ENCODE peak calls at places on chromosomes 12 and 14, in ten cellular contexts. Z is CD4-positive, CD25-positive, alpha-beta regulatory T cell; K is GM23338; B is CD8-positive, alpha-beta T cell; Q is upper lobe of right lung; S is psoas muscle; E is body of pancreas; L is right cardiac atrium; H is aorta; F is HepG2. R is an unnamed sample.

GRCh38 chr14:64654072-64654899 is 49.9 kb upstream of the PLEKHG3 start:
- ATAC-seq in Z (peak), K (no peak), B (no peak), Q (peak), S (peak), E (peak), L (peak), H (peak), F (peak), R (peak)

GRCh38 chr14:52015411-52016030 is 26.2 kb downstream of the RTRAF start:
- ATAC-seq in Z (no peak), K (peak), B (no peak), Q (no peak), S (no peak), E (peak), L (peak), H (no peak), F (peak), R (no peak)

GRCh38 chr12:15829949-15830348 is 40.8 kb upstream of the EPS8 start:
- ATAC-seq in Z (no peak), K (no peak), B (no peak), Q (no peak), S (no peak), E (no peak), L (no peak), H (peak), F (no peak), R (no peak)

GRCh38 chr12:50647479-50647878 is 116.4 kb upstream of the ATF1 start:
- ATAC-seq in Z (no peak), K (no peak), B (no peak), Q (no peak), S (no peak), E (peak), L (no peak), H (no peak), F (no peak), R (no peak)

GRCh38 chr12:46661161-46661845 is 164.5 kb downstream of the SLC38A4 start:
- ATAC-seq in Z (peak), K (peak), B (peak), Q (peak), S (peak), E (peak), L (peak), H (peak), F (peak), R (peak)

GRCh38 chr14:96275182-96276112 is 19.4 kb downstream of the BDKRB1 start:
- ATAC-seq in Z (no peak), K (peak), B (no peak), Q (peak), S (peak), E (peak), L (peak), H (peak), F (peak), R (peak)

GRCh38 chr14:103416916-103417315 is 31.7 kb downstream of the MARK3 start:
- ATAC-seq in Z (no peak), K (peak), B (no peak), Q (no peak), S (no peak), E (no peak), L (no peak), H (no peak), F (no peak), R (no peak)

GRCh38 chr12:79006306-79006705 is 141.7 kb downstream of the SYT1 start:
- ATAC-seq in Z (no peak), K (no peak), B (no peak), Q (no peak), S (no peak), E (no peak), L (no peak), H (no peak), F (no peak), R (no peak)

GRCh38 chr12:49967777-49968250 is 4.9 kb upstream of the AQP6 start:
- ATAC-seq in Z (no peak), K (peak), B (no peak), Q (no peak), S (no peak), E (peak), L (no peak), H (no peak), F (peak), R (no peak)

GRCh38 chr12:48826209-48826855 is 8.0 kb downstream of the CACNB3 start:
- ATAC-seq in Z (no peak), K (no peak), B (no peak), Q (no peak), S (no peak), E (no peak), L (no peak), H (no peak), F (no peak), R (no peak)

GRCh38 chr12:121701667-121702277 is 10.8 kb upstream of the TMEM120B start:
- ATAC-seq in Z (no peak), K (no peak), B (no peak), Q (peak), S (peak), E (no peak), L (no peak), H (no peak), F (no peak), R (peak)

GRCh38 chr12:53956251-53956887 is 1.7 kb downstream of the HOXC12 start:
- ATAC-seq in Z (no peak), K (no peak), B (peak), Q (no peak), S (no peak), E (no peak), L (no peak), H (no peak), F (peak), R (no peak)

GRCh38 chr12:131682511-131682895 is 28.4 kb upstream of the SFSWAP start:
- ATAC-seq in Z (no peak), K (peak), B (peak), Q (no peak), S (no peak), E (no peak), L (peak), H (peak), F (no peak), R (no peak)

GRCh38 chr12:131940121-131940520 is 9.6 kb upstream of the EP400 start:
- ATAC-seq in Z (no peak), K (no peak), B (no peak), Q (no peak), S (no peak), E (no peak), L (no peak), H (no peak), F (no peak), R (no peak)

GRCh38 chr12:47028186-47028585 is 51.2 kb upstream of the PCED1B start:
- ATAC-seq in Z (no peak), K (no peak), B (no peak), Q (no peak), S (no peak), E (no peak), L (no peak), H (no peak), F (no peak), R (no peak)

GRCh38 chr12:115571446-115571845 is 706.0 kb downstream of the MED13L start:
- ATAC-seq in Z (no peak), K (no peak), B (no peak), Q (no peak), S (no peak), E (no peak), L (no peak), H (no peak), F (no peak), R (no peak)

GRCh38 chr12:105510526-105510925 is 180.0 kb downstream of the C12orf75 start:
- ATAC-seq in Z (no peak), K (no peak), B (no peak), Q (no peak), S (no peak), E (no peak), L (no peak), H (no peak), F (no peak), R (no peak)

GRCh38 chr12:2016862-2017723 is 12.8 kb upstream of the DCP1B start:
- ATAC-seq in Z (no peak), K (no peak), B (no peak), Q (no peak), S (no peak), E (no peak), L (no peak), H (no peak), F (no peak), R (no peak)

GRCh38 chr12:76042147-76042546 is 10.6 kb upstream of the PHLDA1 start:
- ATAC-seq in Z (no peak), K (no peak), B (no peak), Q (no peak), S (no peak), E (no peak), L (no peak), H (no peak), F (no peak), R (no peak)

GRCh38 chr12:79954037-79954436 is 19.1 kb upstream of the PPP1R12A start:
- ATAC-seq in Z (no peak), K (no peak), B (no peak), Q (no peak), S (no peak), E (no peak), L (no peak), H (no peak), F (no peak), R (no peak)

GRCh38 chr12:12723681-12724420 is 6.7 kb downstream of the CDKN1B start:
- ATAC-seq in Z (no peak), K (peak), B (no peak), Q (peak), S (peak), E (peak), L (peak), H (peak), F (peak), R (peak)

GRCh38 chr14:24366664-24367505 is 1.1 kb upstream of the NFATC4 start:
- ATAC-seq in Z (no peak), K (peak), B (peak), Q (peak), S (peak), E (peak), L (peak), H (peak), F (peak), R (peak)

GRCh38 chr14:97166497-97166896 is 369.3 kb downstream of the VRK1 start:
- ATAC-seq in Z (no peak), K (no peak), B (no peak), Q (no peak), S (no peak), E (no peak), L (no peak), H (no peak), F (no peak), R (no peak)

GRCh38 chr12:65139389-65139788 is 18.3 kb upstream of the WIF1 start:
- ATAC-seq in Z (no peak), K (no peak), B (no peak), Q (no peak), S (no peak), E (no peak), L (no peak), H (no peak), F (no peak), R (no peak)

GRCh38 chr12:94305293-94305957 is 154.2 kb downstream of the CEP83 start:
- ATAC-seq in Z (peak), K (peak), B (no peak), Q (peak), S (no peak), E (no peak), L (no peak), H (peak), F (peak), R (no peak)

GRCh38 chr12:132063491-132063890 is 80.6 kb downstream of the DDX51 start:
- ATAC-seq in Z (no peak), K (no peak), B (no peak), Q (no peak), S (no peak), E (no peak), L (no peak), H (no peak), F (no peak), R (no peak)

GRCh38 chr14:76958975-76959710 is 69.4 kb downstream of the IRF2BPL start:
- ATAC-seq in Z (no peak), K (no peak), B (no peak), Q (no peak), S (no peak), E (no peak), L (peak), H (no peak), F (peak), R (peak)

GRCh38 chr14:20429801-20430669 is 5.9 kb downstream of the KLHL33 start:
- ATAC-seq in Z (no peak), K (no peak), B (peak), Q (peak), S (peak), E (peak), L (no peak), H (no peak), F (peak), R (no peak)

GRCh38 chr12:104493504-104493903 is 36.8 kb downstream of the CHST11 start:
- ATAC-seq in Z (no peak), K (no peak), B (no peak), Q (peak), S (no peak), E (no peak), L (no peak), H (no peak), F (no peak), R (no peak)

GRCh38 chr12:52821826-52822660 is 8.1 kb upstream of the KRT4 start:
- ATAC-seq in Z (no peak), K (no peak), B (no peak), Q (peak), S (no peak), E (peak), L (no peak), H (no peak), F (no peak), R (no peak)

GRCh38 chr14:91607322-91608047 is 97.4 kb upstream of the PPP4R3A start:
- ATAC-seq in Z (no peak), K (peak), B (no peak), Q (no peak), S (no peak), E (no peak), L (no peak), H (no peak), F (no peak), R (no peak)
- H3K4me3 ChIP-seq in Z (no peak), K (no peak), B (no peak), Q (no peak), S (no peak), E (no peak), L (no peak), H (no peak), F (no peak), R (no peak)

DNA sequence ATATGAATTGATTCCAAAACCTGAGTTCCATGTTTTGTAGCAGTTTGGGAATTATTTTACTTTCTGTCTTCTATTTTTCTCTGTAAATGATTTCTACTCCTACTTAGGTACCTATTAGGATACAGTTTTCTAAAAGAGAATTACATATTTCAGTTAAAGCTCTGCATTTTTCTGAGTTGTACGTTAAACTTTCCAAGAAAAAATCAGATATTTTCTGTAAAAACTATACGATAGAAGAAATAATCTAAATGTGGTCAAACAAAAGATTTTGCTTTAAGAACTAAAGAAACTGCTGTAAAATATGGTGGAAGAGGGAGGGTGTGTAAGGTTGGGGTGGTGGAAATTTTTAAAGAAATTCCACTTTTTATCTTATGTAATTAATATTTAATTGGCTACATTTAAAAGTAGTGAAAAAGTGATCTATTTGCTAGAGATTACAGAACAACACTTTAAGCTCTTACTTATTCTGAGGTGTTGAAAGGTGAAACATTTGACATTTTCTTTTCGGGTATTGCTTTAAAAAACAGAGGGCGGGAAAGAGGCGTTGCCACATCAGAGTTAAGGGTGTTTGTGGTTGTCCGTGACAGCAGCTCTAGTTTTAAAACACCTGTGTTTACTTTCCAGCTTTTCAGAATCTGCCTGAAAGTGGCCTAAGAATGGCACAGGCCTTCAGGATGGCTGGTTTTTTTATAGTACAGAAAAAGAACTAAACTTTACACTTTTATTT is 187.3 kb downstream of the MIPOL1 start:
- ATAC-seq in Z (no peak), K (no peak), B (no peak), Q (peak), S (no peak), E (peak), L (no peak), H (no peak), F (peak), R (no peak)
- H3K4me3 ChIP-seq in Z (no peak), K (no peak), B (no peak), Q (no peak), S (no peak), E (no peak), L (no peak), H (no peak), F (no peak), R (no peak)

GRCh38 chr12:7434670-7435069 is 9.3 kb downstream of the CD163L1 start:
- ATAC-seq in Z (no peak), K (no peak), B (no peak), Q (no peak), S (no peak), E (no peak), L (no peak), H (no peak), F (no peak), R (no peak)

GRCh38 chr12:7441216-7441615 is 2.7 kb downstream of the CD163L1 start:
- ATAC-seq in Z (no peak), K (no peak), B (no peak), Q (no peak), S (no peak), E (no peak), L (no peak), H (no peak), F (no peak), R (no peak)

GRCh38 chr12:7444537-7444936 is 584 bp upstream of the CD163L1 start:
- ATAC-seq in Z (no peak), K (no peak), B (no peak), Q (no peak), S (no peak), E (no peak), L (no peak), H (no peak), F (no peak), R (no peak)

GRCh38 chr12:7444076-7444475 is at the start of gene CD163L1:
- ATAC-seq in Z (no peak), K (no peak), B (no peak), Q (peak), S (no peak), E (no peak), L (no peak), H (no peak), F (no peak), R (no peak)

DNA sequence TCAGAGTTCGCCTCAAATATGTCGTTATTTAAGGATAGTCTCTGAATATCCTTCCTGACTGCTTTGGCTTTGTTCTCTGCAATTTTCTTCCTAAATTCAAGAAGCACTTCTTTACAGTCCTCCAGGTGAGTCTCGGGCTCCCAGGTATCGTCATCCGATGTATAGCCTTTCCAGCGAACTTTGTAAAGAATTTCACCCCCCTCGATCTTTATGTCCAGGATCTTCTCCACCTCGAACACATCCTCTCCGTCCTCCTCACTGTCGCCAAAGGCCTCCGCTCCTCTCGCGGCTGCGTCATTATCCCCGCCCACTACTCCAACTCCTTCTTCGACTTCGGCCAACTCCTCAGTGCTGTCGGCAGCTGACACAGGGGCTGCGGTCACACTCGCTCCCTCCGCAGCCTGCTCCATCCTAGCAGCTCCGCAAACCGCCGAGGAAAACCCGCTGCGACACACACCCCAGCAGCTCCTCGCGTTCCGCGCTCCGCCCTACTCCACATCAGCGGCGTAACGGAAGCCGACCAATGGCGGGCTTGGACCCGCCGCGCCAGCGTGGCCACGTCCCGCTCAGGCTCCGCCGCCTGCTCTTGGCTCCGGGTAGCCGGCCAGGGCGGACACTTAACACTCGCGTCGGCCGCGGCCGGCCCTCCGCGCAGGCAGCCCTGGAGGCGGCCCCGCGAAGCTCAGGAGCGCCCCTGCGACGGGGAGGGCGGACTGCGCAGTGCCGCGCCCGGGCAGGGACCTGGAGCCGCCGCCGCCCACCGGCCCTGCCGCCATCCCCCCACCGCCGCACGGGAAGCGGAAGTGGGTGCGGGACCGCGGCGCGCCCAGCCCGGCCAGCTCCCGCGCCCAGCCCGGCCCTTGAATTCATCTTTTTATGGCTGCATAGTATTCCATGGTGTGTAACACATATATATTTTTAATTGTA is 4.1 kb downstream of the CD163L1 start:
- ATAC-seq in Z (peak), K (peak), B (peak), Q (peak), S (no peak), E (peak), L (peak), H (no peak), F (no peak), R (peak)
- H3K4me3 ChIP-seq in Z (no peak), K (peak), B (no peak), Q (peak), S (peak), E (no peak), L (peak), H (no peak), F (no peak), R (peak)

GRCh38 chr12:109841356-109841755 is 8.2 kb upstream of the TRPV4 start:
- ATAC-seq in Z (no peak), K (no peak), B (no peak), Q (no peak), S (no peak), E (no peak), L (no peak), H (no peak), F (no peak), R (no peak)

GRCh38 chr12:109844091-109844490 is 10.9 kb upstream of the TRPV4 start:
- ATAC-seq in Z (no peak), K (no peak), B (no peak), Q (no peak), S (no peak), E (no peak), L (no peak), H (no peak), F (no peak), R (no peak)

GRCh38 chr12:109842021-109842420 is 8.8 kb upstream of the TRPV4 start:
- ATAC-seq in Z (no peak), K (no peak), B (no peak), Q (no peak), S (no peak), E (no peak), L (no peak), H (no peak), F (no peak), R (no peak)

GRCh38 chr12:109844983-109845841 is 12.0 kb upstream of the TRPV4 start:
- ATAC-seq in Z (peak), K (peak), B (peak), Q (peak), S (peak), E (peak), L (peak), H (peak), F (peak), R (peak)

DNA sequence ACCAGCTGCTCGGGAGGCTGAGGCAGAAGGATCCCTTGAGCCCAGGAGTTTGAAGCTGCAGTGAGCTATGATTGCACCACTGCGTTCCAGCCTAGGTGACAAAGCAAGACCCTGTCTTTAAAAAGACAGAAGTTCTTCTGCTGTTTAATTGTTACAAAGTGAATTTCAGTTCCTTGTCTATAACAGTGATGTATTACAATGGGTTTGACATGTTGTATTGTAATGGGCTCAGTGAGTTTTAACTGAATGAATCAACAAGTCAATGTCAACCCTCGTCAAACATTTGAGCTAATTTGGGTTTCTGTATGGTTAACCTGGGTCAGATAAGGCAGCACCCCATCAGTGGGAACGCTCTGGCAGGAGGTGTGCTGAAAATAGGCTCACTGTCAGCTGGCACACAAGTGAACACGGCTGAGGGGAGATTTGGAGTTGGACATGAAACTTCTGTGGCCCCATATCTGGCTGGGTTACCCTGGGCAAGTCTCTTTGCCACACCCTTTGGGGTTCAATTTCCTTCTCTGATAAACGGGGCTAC is 14.0 kb upstream of the TRPV4 start:
- ATAC-seq in Z (no peak), K (no peak), B (no peak), Q (no peak), S (no peak), E (no peak), L (no peak), H (no peak), F (no peak), R (no peak)
- H3K4me3 ChIP-seq in Z (no peak), K (no peak), B (no peak), Q (no peak), S (no peak), E (no peak), L (no peak), H (no peak), F (no peak), R (no peak)